ENCODE peak calls at places on chromosomes 16 and 17, in five cellular contexts. X, K, F, A and C are unnamed samples.

GRCh38 chr16:19938536-19938935 is 53.9 kb upstream of the GPRC5B start:
- DNase-seq in A (no peak), F (no peak), X (no peak), K (no peak), C (no peak)

GRCh38 chr16:14003119-14003570 is 68.0 kb upstream of the MRTFB start:
- DNase-seq in X (no peak), K (no peak), F (peak), A (peak), C (no peak)

GRCh38 chr17:78419970-78420820 is 41.7 kb downstream of the PGS1 start:
- DNase-seq in F (no peak), X (no peak), K (no peak), A (no peak), C (no peak)

GRCh38 chr16:65176603-65177002 is 54.7 kb upstream of the CDH11 start:
- DNase-seq in F (no peak), K (no peak), X (peak), A (no peak), C (no peak)

GRCh38 chr16:75810998-75811634 is 84.8 kb upstream of the CPHXL start:
- DNase-seq in K (no peak), X (no peak), A (no peak), F (no peak), C (no peak)

GRCh38 chr17:18986541-18987229 is 17.9 kb downstream of the FAM83G start:
- DNase-seq in K (no peak), A (no peak), F (no peak), X (no peak), C (no peak)

GRCh38 chr16:22969567-22969966 is 155.6 kb downstream of the HS3ST2 start:
- DNase-seq in A (peak), X (no peak), F (no peak), K (no peak), C (no peak)

GRCh38 chr17:63497708-63498483 is 21.0 kb downstream of the ACE start:
- DNase-seq in K (no peak), X (no peak), F (peak), A (no peak), C (peak)

GRCh38 chr17:43540821-43541674 is 5.1 kb downstream of the ETV4 start:
- DNase-seq in F (peak), K (no peak), X (no peak), A (no peak), C (no peak)

GRCh38 chr17:63945851-63946439 is 13.8 kb upstream of the CD79B start:
- DNase-seq in A (no peak), F (no peak), K (no peak), X (no peak), C (no peak)

GRCh38 chr16:73890524-73891500 is 405.8 kb upstream of the PSMD7 start:
- DNase-seq in F (peak), A (no peak), X (no peak), K (no peak), C (no peak)

GRCh38 chr17:39946551-39947330 is 16.1 kb upstream of the GSDMA start:
- DNase-seq in K (no peak), X (no peak), A (peak), F (no peak), C (no peak)

GRCh38 chr17:35433075-35433894 is 985 bp upstream of the SLFN12 start:
- DNase-seq in X (peak), A (peak), F (peak), K (no peak), C (no peak)

GRCh38 chr17:40242774-40243173 is 23.7 kb downstream of the WIPF2 start:
- DNase-seq in A (no peak), K (no peak), X (no peak), F (no peak), C (no peak)

GRCh38 chr16:54066451-54067056 is 220.0 kb downstream of the IRX3 start:
- DNase-seq in K (no peak), A (peak), F (no peak), X (no peak), C (no peak)

GRCh38 chr16:75458439-75458838 is 6.0 kb downstream of the TMEM170A start:
- DNase-seq in F (no peak), X (no peak), K (no peak), A (no peak), C (no peak)

GRCh38 chr17:4708436-4708835 is 2.0 kb upstream of the ARRB2 start:
- DNase-seq in F (peak), X (no peak), K (no peak), A (no peak), C (peak)

GRCh38 chr16:70454221-70455034 is at the start of gene FCSK:
- DNase-seq in K (peak), F (peak), X (peak), A (peak), C (peak)